ENCODE peak calls at places on chromosomes 7 and 10, in eight cellular contexts. H, F, U, G, D, S, V and T are unnamed samples.

GRCh38 chr7:106944035-106944665 is 79.1 kb downstream of the PIK3CG start:
- DNase-seq in H (no peak), G (no peak), V (no peak), F (no peak), S (no peak), U (no peak), D (no peak), T (no peak)

GRCh38 chr7:28754027-28754426 is 204.1 kb downstream of the TRIL start:
- DNase-seq in H (no peak), G (peak), S (no peak), V (no peak), D (no peak), F (no peak), U (no peak), T (peak)

GRCh38 chr7:130421685-130422084 is 19.1 kb downstream of the CEP41 start:
- DNase-seq in S (no peak), U (no peak), F (peak), G (no peak), D (no peak), H (no peak), V (peak), T (no peak)

GRCh38 chr7:80480566-80480965 is 31.3 kb downstream of the GNAT3 start:
- DNase-seq in V (no peak), D (no peak), S (no peak), H (no peak), U (no peak), F (no peak), G (peak), T (no peak)

GRCh38 chr7:107920048-107920772 is 29.2 kb downstream of the DLD start:
- DNase-seq in D (no peak), S (no peak), H (no peak), F (no peak), U (no peak), G (no peak), V (peak), T (no peak)

GRCh38 chr10:78524941-78525340 is 491.3 kb downstream of the RPS24 start:
- DNase-seq in V (peak), U (no peak), S (no peak), G (no peak), H (no peak), D (no peak), F (no peak), T (no peak)

GRCh38 chr7:111708072-111708471 is 145.8 kb upstream of the IMMP2L start:
- DNase-seq in S (no peak), F (no peak), D (no peak), V (no peak), H (no peak), G (no peak), U (no peak), T (no peak)

GRCh38 chr10:22630229-22631174 is 83.9 kb downstream of the PIP4K2A start:
- DNase-seq in S (no peak), U (no peak), F (peak), V (no peak), D (no peak), G (peak), H (no peak), T (no peak)

GRCh38 chr10:129741978-129742741 is 221.9 kb downstream of the EBF3 start:
- DNase-seq in U (peak), D (no peak), S (no peak), V (no peak), F (no peak), H (no peak), G (no peak), T (no peak)

GRCh38 chr10:121236621-121237020 is 361.6 kb downstream of the FGFR2 start:
- DNase-seq in U (no peak), H (no peak), S (no peak), F (no peak), G (no peak), V (no peak), D (no peak), T (no peak)

GRCh38 chr7:145481985-145482384 is 634.6 kb upstream of the CNTNAP2 start:
- DNase-seq in G (no peak), D (no peak), S (no peak), H (no peak), V (no peak), F (no peak), U (no peak), T (no peak)